ENCODE peak calls at places on chromosomes 2 and 18, in seven cellular contexts. H, X, Q, I, D, O and A are unnamed samples.

GRCh38 chr18:79912409-79912991 is 39.0 kb downstream of the SLC66A2 start:
- DNase-seq in H (peak), O (no peak), I (no peak), Q (no peak), X (peak), D (no peak), A (peak)

GRCh38 chr18:48997985-48998831 is 47.4 kb upstream of the SMAD7 start:
- DNase-seq in I (peak), D (peak), O (peak), Q (peak), H (no peak), X (peak), A (no peak)

GRCh38 chr2:20561703-20562454 is 89.0 kb downstream of the HS1BP3 start:
- DNase-seq in X (no peak), D (peak), H (no peak), O (no peak), Q (no peak), I (no peak), A (no peak)

GRCh38 chr2:2879776-2880175 is 497.8 kb downstream of the EIPR1 start:
- DNase-seq in D (no peak), X (no peak), O (no peak), I (no peak), Q (no peak), H (no peak), A (no peak)

GRCh38 chr2:180203972-180204371 is 196.9 kb upstream of the CWC22 start:
- DNase-seq in Q (no peak), I (no peak), H (no peak), X (no peak), O (no peak), D (peak), A (no peak)

GRCh38 chr18:12741351-12741750 is 38.5 kb downstream of the PSMG2 start:
- DNase-seq in D (peak), I (no peak), X (no peak), H (no peak), Q (peak), O (no peak), A (no peak)

GRCh38 chr2:30177861-30178465 is 31.2 kb downstream of the YPEL5 start:
- DNase-seq in Q (no peak), D (no peak), X (no peak), O (no peak), I (no peak), H (no peak), A (no peak)

GRCh38 chr2:176535480-176536113 is 266.4 kb downstream of the MTX2 start:
- DNase-seq in O (no peak), I (no peak), D (no peak), H (no peak), X (no peak), Q (no peak), A (no peak)

GRCh38 chr18:42437646-42438045 is 482.6 kb downstream of the PIK3C3 start:
- DNase-seq in X (no peak), H (no peak), O (no peak), I (no peak), D (no peak), Q (no peak), A (no peak)

GRCh38 chr2:182463760-182464159 is 36.9 kb upstream of the PDE1A start:
- DNase-seq in I (no peak), D (no peak), O (no peak), Q (no peak), X (no peak), H (no peak), A (no peak)

GRCh38 chr2:28335666-28336065 is 57.0 kb upstream of the FOSL2 start:
- DNase-seq in O (no peak), Q (no peak), H (no peak), X (no peak), I (no peak), D (no peak), A (no peak)

GRCh38 chr2:96138146-96139145 is at the start of gene ASTL:
- DNase-seq in X (peak), O (peak), I (no peak), H (peak), Q (peak), D (peak), A (peak)

GRCh38 chr2:227115761-227116160 is 48.2 kb downstream of the COL4A4 start:
- DNase-seq in I (peak), O (no peak), Q (no peak), X (no peak), D (peak), H (no peak), A (no peak)

GRCh38 chr2:157302492-157303099 is 23.0 kb downstream of the ERMN start:
- DNase-seq in I (peak), D (peak), Q (peak), O (peak), H (no peak), X (peak), A (no peak)

GRCh38 chr2:31192396-31193065 is 24.8 kb downstream of the CAPN14 start:
- DNase-seq in D (no peak), Q (no peak), X (no peak), I (no peak), H (no peak), O (no peak), A (no peak)

GRCh38 chr2:86397989-86398388 is 43.2 kb upstream of the KDM3A start:
- DNase-seq in Q (no peak), H (no peak), D (no peak), I (no peak), X (no peak), O (no peak), A (no peak)

GRCh38 chr18:37335337-37335736 is 230.3 kb downstream of the CELF4 start:
- DNase-seq in D (no peak), H (no peak), I (no peak), Q (peak), O (no peak), X (no peak), A (no peak)

GRCh38 chr2:99818842-99819241 is 323.5 kb downstream of the AFF3 start:
- DNase-seq in O (peak), Q (no peak), I (no peak), X (no peak), D (no peak), H (no peak), A (no peak)

GRCh38 chr2:99819766-99820165 is 322.6 kb downstream of the AFF3 start:
- DNase-seq in Q (no peak), X (no peak), D (no peak), H (no peak), I (no peak), O (no peak), A (no peak)

GRCh38 chr2:99821572-99822369 is 320.6 kb downstream of the AFF3 start:
- DNase-seq in X (no peak), D (peak), Q (no peak), H (no peak), O (no peak), I (peak), A (no peak)

GRCh38 chr2:99822487-99823218 is 319.7 kb downstream of the AFF3 start:
- DNase-seq in O (peak), I (no peak), D (no peak), H (no peak), Q (no peak), X (no peak), A (no peak)

GRCh38 chr2:99821039-99821438 is 321.4 kb downstream of the AFF3 start:
- DNase-seq in D (no peak), X (no peak), H (no peak), O (no peak), I (no peak), Q (no peak), A (no peak)
- TF ChIP-seq CTCF in D (no peak), X (no peak), H (no peak), O (no peak), I (no peak), Q (no peak), A (no peak)

DNA sequence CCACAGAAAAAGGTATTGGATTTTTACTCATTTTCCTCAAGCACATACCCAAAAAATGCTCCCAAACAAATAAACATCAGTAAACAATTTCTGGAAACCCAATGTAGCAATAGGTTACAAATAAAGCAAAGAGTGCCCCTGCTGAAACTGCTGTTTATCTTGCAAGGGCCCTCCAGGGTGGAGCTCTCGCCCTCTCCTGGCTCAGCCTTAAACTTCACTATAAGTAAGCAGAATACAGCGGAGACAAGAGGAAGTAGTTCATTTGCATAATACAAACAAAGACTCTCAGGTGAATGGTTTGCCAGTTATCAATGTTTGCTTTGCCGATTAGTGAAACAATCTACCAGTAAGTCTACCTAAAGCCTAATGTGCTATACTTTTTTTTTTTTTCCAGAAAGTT is 437.6 kb downstream of the DLGAP1 start:
- DNase-seq in H (no peak), O (peak), Q (peak), D (no peak), I (no peak), X (no peak), A (no peak)
- TF ChIP-seq CTCF in H (no peak), O (no peak), Q (no peak), D (peak), I (peak), X (no peak), A (no peak)

DNA sequence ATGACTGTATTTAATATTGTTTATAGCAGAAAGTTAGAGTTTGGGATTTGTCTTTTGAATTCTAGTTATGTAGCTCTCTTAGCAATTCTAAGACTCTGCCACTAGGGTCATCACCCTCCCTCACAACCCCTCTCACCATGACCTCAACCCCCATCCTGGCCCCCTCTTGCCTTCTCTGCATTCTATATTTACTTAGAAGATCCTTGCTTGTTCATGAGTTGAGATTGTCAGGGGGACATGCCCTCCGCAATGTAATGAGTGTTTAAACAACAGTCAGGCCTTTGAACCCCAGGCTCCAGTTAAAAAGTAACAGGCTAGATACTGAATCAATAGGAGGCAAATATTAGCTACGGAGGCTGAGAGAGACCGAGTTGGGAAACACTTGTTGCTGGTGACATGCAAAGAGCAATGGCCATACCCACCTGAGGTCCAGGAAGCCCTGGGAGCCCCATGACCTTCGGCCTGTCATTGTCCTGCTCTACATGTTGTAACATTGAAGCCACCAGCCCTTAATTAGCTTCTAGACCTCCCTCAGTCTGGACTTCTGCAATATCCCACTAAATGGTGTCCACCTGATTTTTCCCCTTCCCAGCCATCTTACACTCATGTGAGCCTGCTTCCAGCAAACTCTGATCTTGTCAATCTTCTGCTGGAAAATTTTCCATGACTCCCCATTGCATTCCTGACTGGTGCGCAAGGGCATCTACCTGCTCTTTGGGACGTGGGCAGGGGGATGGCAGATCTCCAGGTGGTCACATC is 221.1 kb downstream of the ALPK2 start:
- DNase-seq in H (no peak), I (no peak), X (no peak), Q (no peak), O (no peak), D (no peak), A (no peak)
- TF ChIP-seq CTCF in H (no peak), I (no peak), X (no peak), Q (peak), O (no peak), D (no peak), A (no peak)

GRCh38 chr18:8779251-8779650 is 73.9 kb downstream of the MTCL1 start:
- DNase-seq in O (no peak), H (no peak), X (no peak), Q (no peak), I (no peak), D (no peak), A (no peak)

GRCh38 chr18:8780227-8780626 is 74.9 kb downstream of the MTCL1 start:
- DNase-seq in I (no peak), Q (no peak), H (no peak), X (peak), D (no peak), O (no peak), A (no peak)

GRCh38 chr18:8778824-8779223 is 73.5 kb downstream of the MTCL1 start:
- DNase-seq in Q (no peak), H (no peak), O (no peak), I (no peak), X (no peak), D (no peak), A (no peak)

GRCh38 chr18:8777846-8778245 is 72.5 kb downstream of the MTCL1 start:
- DNase-seq in Q (no peak), H (no peak), X (no peak), I (no peak), O (no peak), D (no peak), A (no peak)

DNA sequence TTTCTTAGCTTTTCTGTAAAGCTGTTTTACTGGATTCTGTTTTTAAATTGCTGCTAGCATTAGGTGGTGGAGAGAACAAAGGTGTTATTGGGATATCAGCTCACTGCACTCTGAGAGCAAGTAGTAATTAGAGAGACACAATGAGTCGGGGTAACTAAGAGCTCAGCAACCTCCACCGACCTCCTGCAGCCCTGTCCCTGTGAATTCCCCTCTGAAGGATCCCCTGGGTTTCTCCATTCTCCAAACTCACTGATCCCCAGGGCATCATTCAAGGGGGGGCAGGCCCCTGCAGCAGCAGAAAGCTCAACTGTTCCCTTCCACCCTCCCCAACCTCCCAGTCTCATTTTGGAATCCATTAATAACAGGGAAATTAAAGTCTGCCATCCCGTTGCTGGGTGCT is 73.0 kb downstream of the MTCL1 start:
- DNase-seq in O (no peak), I (no peak), D (no peak), X (no peak), Q (no peak), H (no peak), A (no peak)
- TF ChIP-seq CTCF in O (no peak), I (no peak), D (no peak), X (no peak), Q (no peak), H (no peak), A (no peak)

GRCh38 chr2:230783101-230783500 is 70.5 kb downstream of the CAB39 start:
- DNase-seq in O (no peak), X (no peak), Q (no peak), I (no peak), H (no peak), D (no peak), A (no peak)
- TF ChIP-seq CTCF in O (no peak), X (no peak), Q (no peak), I (no peak), H (no peak), D (no peak), A (no peak)